ENCODE peak calls at places on chromosome 12, in ten cellular contexts. One of them, this sample, is unnamed.

GRCh38 chr12:8996682-8997405 is 7.5 kb downstream of the KLRG1 start:
- DNase-seq in tibial artery: no peak
- DNase-seq in cardiac fibroblast: peak; percentile 9
- DNase-seq in NCI-H2029: no peak
- DNase-seq in GM13976: peak; percentile 64
- DNase-seq in colonic mucosa: no peak
- DNase-seq in lower lobe of right lung: no peak
- DNase-seq in Peyer's patch: no peak
- DNase-seq in NCI-H146: no peak
- DNase-seq in ACHN: peak; percentile 35
- DNase-seq in this sample: no peak

GRCh38 chr12:26830783-26831601 is 2.0 kb downstream of the ITPR2 start:
- DNase-seq in lower lobe of right lung: no peak
- DNase-seq in NCI-H146: no peak
- DNase-seq in tibial artery: no peak
- DNase-seq in ACHN: no peak
- DNase-seq in colonic mucosa: no peak
- DNase-seq in cardiac fibroblast: no peak
- DNase-seq in GM13976: no peak
- DNase-seq in NCI-H2029: no peak
- DNase-seq in Peyer's patch: no peak
- DNase-seq in this sample: peak; percentile 29

GRCh38 chr12:44842669-44843068 is 33.4 kb downstream of the NELL2 start:
- DNase-seq in GM13976: no peak
- DNase-seq in cardiac fibroblast: no peak
- DNase-seq in NCI-H146: no peak
- DNase-seq in tibial artery: no peak
- DNase-seq in Peyer's patch: no peak
- DNase-seq in lower lobe of right lung: no peak
- DNase-seq in NCI-H2029: no peak
- DNase-seq in colonic mucosa: no peak
- DNase-seq in ACHN: no peak
- DNase-seq in this sample: no peak

GRCh38 chr12:6345319-6346071 is 3.6 kb upstream of the TNFRSF1A start:
- DNase-seq in lower lobe of right lung: no peak
- DNase-seq in NCI-H146: no peak
- DNase-seq in ACHN: peak; percentile 87
- DNase-seq in Peyer's patch: peak; percentile 88
- DNase-seq in cardiac fibroblast: peak; percentile 98
- DNase-seq in NCI-H2029: no peak
- DNase-seq in colonic mucosa: no peak
- DNase-seq in GM13976: no peak
- DNase-seq in tibial artery: peak; percentile 80
- DNase-seq in this sample: no peak

GRCh38 chr12:96774501-96775256 is 132.4 kb upstream of the NEDD1 start:
- DNase-seq in lower lobe of right lung: no peak
- DNase-seq in ACHN: no peak
- DNase-seq in Peyer's patch: no peak
- DNase-seq in GM13976: no peak
- DNase-seq in colonic mucosa: no peak
- DNase-seq in tibial artery: no peak
- DNase-seq in NCI-H146: no peak
- DNase-seq in NCI-H2029: no peak
- DNase-seq in cardiac fibroblast: no peak
- DNase-seq in this sample: no peak

GRCh38 chr12:49893753-49894752 is 9.6 kb downstream of the FAIM2 start:
- DNase-seq in lower lobe of right lung: peak; percentile 36
- DNase-seq in cardiac fibroblast: peak; percentile 44
- DNase-seq in NCI-H146: no peak
- DNase-seq in NCI-H2029: peak; percentile 63
- DNase-seq in GM13976: no peak
- DNase-seq in Peyer's patch: no peak
- DNase-seq in colonic mucosa: no peak
- DNase-seq in ACHN: peak; percentile 54
- DNase-seq in tibial artery: no peak
- DNase-seq in this sample: no peak

GRCh38 chr12:75623631-75624118 is 112.3 kb upstream of the KRR1 start:
- DNase-seq in lower lobe of right lung: no peak
- DNase-seq in NCI-H2029: no peak
- DNase-seq in NCI-H146: peak; percentile 5
- DNase-seq in ACHN: peak; percentile 68
- DNase-seq in GM13976: no peak
- DNase-seq in colonic mucosa: no peak
- DNase-seq in tibial artery: no peak
- DNase-seq in cardiac fibroblast: peak; percentile 70
- DNase-seq in Peyer's patch: no peak
- DNase-seq in this sample: no peak

GRCh38 chr12:22014041-22014782 is 31.8 kb upstream of the CMAS start:
- DNase-seq in GM13976: no peak
- DNase-seq in NCI-H2029: no peak
- DNase-seq in Peyer's patch: no peak
- DNase-seq in tibial artery: no peak
- DNase-seq in NCI-H146: no peak
- DNase-seq in lower lobe of right lung: no peak
- DNase-seq in ACHN: no peak
- DNase-seq in colonic mucosa: no peak
- DNase-seq in cardiac fibroblast: no peak
- DNase-seq in this sample: no peak

GRCh38 chr12:118150625-118151024 is 14.7 kb downstream of the PEBP1 start:
- DNase-seq in NCI-H146: no peak
- DNase-seq in Peyer's patch: no peak
- DNase-seq in GM13976: no peak
- DNase-seq in tibial artery: no peak
- DNase-seq in NCI-H2029: no peak
- DNase-seq in ACHN: no peak
- DNase-seq in cardiac fibroblast: no peak
- DNase-seq in colonic mucosa: no peak
- DNase-seq in lower lobe of right lung: no peak
- DNase-seq in this sample: no peak

GRCh38 chr12:87254371-87255030 is 774.7 kb downstream of the C12orf50 start:
- DNase-seq in ACHN: no peak
- DNase-seq in NCI-H2029: no peak
- DNase-seq in tibial artery: no peak
- DNase-seq in lower lobe of right lung: no peak
- DNase-seq in cardiac fibroblast: no peak
- DNase-seq in NCI-H146: no peak
- DNase-seq in Peyer's patch: no peak
- DNase-seq in GM13976: no peak
- DNase-seq in colonic mucosa: no peak
- DNase-seq in this sample: no peak

GRCh38 chr12:10739157-10740118 is 16.3 kb upstream of the YBX3 start:
- DNase-seq in Peyer's patch: no peak
- DNase-seq in NCI-H2029: no peak
- DNase-seq in tibial artery: no peak
- DNase-seq in colonic mucosa: no peak
- DNase-seq in ACHN: no peak
- DNase-seq in lower lobe of right lung: no peak
- DNase-seq in GM13976: no peak
- DNase-seq in cardiac fibroblast: no peak
- DNase-seq in NCI-H146: no peak
- DNase-seq in this sample: no peak

GRCh38 chr12:41510470-41510869 is 322.4 kb downstream of the PDZRN4 start:
- DNase-seq in Peyer's patch: no peak
- DNase-seq in colonic mucosa: peak; percentile 19
- DNase-seq in GM13976: no peak
- DNase-seq in NCI-H146: peak; percentile 11
- DNase-seq in tibial artery: no peak
- DNase-seq in NCI-H2029: peak; percentile 79
- DNase-seq in cardiac fibroblast: no peak
- DNase-seq in ACHN: no peak
- DNase-seq in lower lobe of right lung: no peak
- DNase-seq in this sample: no peak

GRCh38 chr12:27785882-27786570 is 6.0 kb upstream of the MANSC4 start:
- DNase-seq in GM13976: no peak
- DNase-seq in colonic mucosa: no peak
- DNase-seq in NCI-H2029: no peak
- DNase-seq in lower lobe of right lung: no peak
- DNase-seq in Peyer's patch: no peak
- DNase-seq in ACHN: no peak
- DNase-seq in NCI-H146: peak; percentile 73
- DNase-seq in tibial artery: no peak
- DNase-seq in cardiac fibroblast: peak; percentile 44
- DNase-seq in this sample: no peak

GRCh38 chr12:75913502-75914110 is 118.0 kb downstream of the PHLDA1 start:
- DNase-seq in NCI-H2029: no peak
- DNase-seq in NCI-H146: no peak
- DNase-seq in tibial artery: no peak
- DNase-seq in cardiac fibroblast: peak; percentile 57
- DNase-seq in GM13976: no peak
- DNase-seq in Peyer's patch: no peak
- DNase-seq in ACHN: no peak
- DNase-seq in colonic mucosa: no peak
- DNase-seq in lower lobe of right lung: no peak
- DNase-seq in this sample: no peak

GRCh38 chr12:94458882-94459772 is 540 bp downstream of the CEP83 start:
- DNase-seq in ACHN: peak; percentile 59
- DNase-seq in NCI-H146: peak; percentile 66
- DNase-seq in Peyer's patch: no peak
- DNase-seq in lower lobe of right lung: no peak
- DNase-seq in colonic mucosa: no peak
- DNase-seq in GM13976: peak; percentile 32
- DNase-seq in cardiac fibroblast: peak; percentile 52
- DNase-seq in NCI-H2029: peak; percentile 36
- DNase-seq in tibial artery: no peak
- DNase-seq in this sample: no peak

GRCh38 chr12:112686373-112686772 is 105.2 kb upstream of the RPH3A start:
- DNase-seq in lower lobe of right lung: no peak
- DNase-seq in NCI-H146: no peak
- DNase-seq in GM13976: no peak
- DNase-seq in colonic mucosa: no peak
- DNase-seq in tibial artery: no peak
- DNase-seq in NCI-H2029: peak; percentile 26
- DNase-seq in ACHN: peak; percentile 62
- DNase-seq in Peyer's patch: no peak
- DNase-seq in cardiac fibroblast: no peak
- DNase-seq in this sample: no peak

GRCh38 chr12:4446335-4446734 is 720 bp upstream of the FGF6 start:
- DNase-seq in GM13976: no peak
- DNase-seq in NCI-H2029: no peak
- DNase-seq in tibial artery: no peak
- DNase-seq in lower lobe of right lung: no peak
- DNase-seq in Peyer's patch: no peak
- DNase-seq in cardiac fibroblast: no peak
- DNase-seq in NCI-H146: no peak
- DNase-seq in ACHN: no peak
- DNase-seq in colonic mucosa: no peak
- DNase-seq in this sample: no peak

GRCh38 chr12:19528750-19529149 is 89.5 kb downstream of the AEBP2 start:
- DNase-seq in NCI-H2029: no peak
- DNase-seq in tibial artery: no peak
- DNase-seq in ACHN: no peak
- DNase-seq in colonic mucosa: no peak
- DNase-seq in Peyer's patch: no peak
- DNase-seq in GM13976: no peak
- DNase-seq in NCI-H146: no peak
- DNase-seq in cardiac fibroblast: no peak
- DNase-seq in lower lobe of right lung: no peak
- DNase-seq in this sample: no peak

GRCh38 chr12:91565246-91565645 is 382.6 kb upstream of the DCN start:
- DNase-seq in colonic mucosa: no peak
- DNase-seq in NCI-H146: no peak
- DNase-seq in cardiac fibroblast: peak; percentile 26
- DNase-seq in ACHN: no peak
- DNase-seq in NCI-H2029: no peak
- DNase-seq in Peyer's patch: no peak
- DNase-seq in GM13976: no peak
- DNase-seq in lower lobe of right lung: no peak
- DNase-seq in tibial artery: no peak
- DNase-seq in this sample: no peak

GRCh38 chr12:78037707-78038106 is 207.0 kb downstream of the NAV3 start:
- DNase-seq in lower lobe of right lung: no peak
- DNase-seq in NCI-H2029: no peak
- DNase-seq in Peyer's patch: no peak
- DNase-seq in colonic mucosa: no peak
- DNase-seq in NCI-H146: peak; percentile 64
- DNase-seq in cardiac fibroblast: no peak
- DNase-seq in ACHN: no peak
- DNase-seq in GM13976: no peak
- DNase-seq in tibial artery: no peak
- DNase-seq in this sample: no peak

GRCh38 chr12:51622564-51622963 is 31.5 kb downstream of the SCN8A start:
- DNase-seq in NCI-H146: no peak
- DNase-seq in ACHN: peak; percentile 37
- DNase-seq in Peyer's patch: no peak
- DNase-seq in NCI-H2029: no peak
- DNase-seq in colonic mucosa: no peak
- DNase-seq in lower lobe of right lung: no peak
- DNase-seq in tibial artery: no peak
- DNase-seq in GM13976: no peak
- DNase-seq in cardiac fibroblast: peak; percentile 13
- DNase-seq in this sample: peak; percentile 9

GRCh38 chr12:107560906-107561285 is 124.7 kb upstream of the PWP1 start:
- DNase-seq in ACHN: no peak
- DNase-seq in GM13976: no peak
- DNase-seq in Peyer's patch: no peak
- DNase-seq in NCI-H2029: no peak
- DNase-seq in cardiac fibroblast: no peak
- DNase-seq in NCI-H146: no peak
- DNase-seq in lower lobe of right lung: no peak
- DNase-seq in tibial artery: no peak
- DNase-seq in colonic mucosa: no peak
- DNase-seq in this sample: no peak

GRCh38 chr12:109385339-109386078 is 37.8 kb downstream of the MYO1H start:
- DNase-seq in cardiac fibroblast: peak; percentile 65
- DNase-seq in NCI-H2029: peak; percentile 27
- DNase-seq in GM13976: peak; percentile 39
- DNase-seq in ACHN: peak; percentile 62
- DNase-seq in Peyer's patch: no peak
- DNase-seq in colonic mucosa: no peak
- DNase-seq in tibial artery: peak; percentile 47
- DNase-seq in NCI-H146: peak; percentile 61
- DNase-seq in lower lobe of right lung: peak; percentile 46
- DNase-seq in this sample: peak; percentile 63

GRCh38 chr12:106900554-106900953 is 55.2 kb upstream of the TMEM263 start:
- DNase-seq in tibial artery: no peak
- DNase-seq in NCI-H146: no peak
- DNase-seq in ACHN: no peak
- DNase-seq in Peyer's patch: no peak
- DNase-seq in cardiac fibroblast: no peak
- DNase-seq in colonic mucosa: no peak
- DNase-seq in GM13976: no peak
- DNase-seq in lower lobe of right lung: no peak
- DNase-seq in NCI-H2029: no peak
- DNase-seq in this sample: no peak

GRCh38 chr12:124392991-124393790 is 98.3 kb downstream of the RFLNA start:
- DNase-seq in cardiac fibroblast: peak; percentile 95
- DNase-seq in NCI-H2029: peak; percentile 61
- DNase-seq in GM13976: no peak
- DNase-seq in NCI-H146: no peak
- DNase-seq in ACHN: peak; percentile 83
- DNase-seq in Peyer's patch: peak; percentile 79
- DNase-seq in tibial artery: peak; percentile 90
- DNase-seq in colonic mucosa: peak; percentile 92
- DNase-seq in lower lobe of right lung: peak; percentile 79
- DNase-seq in this sample: no peak

GRCh38 chr12:110244829-110245228 is 36.2 kb upstream of the ATP2A2 start:
- DNase-seq in NCI-H146: no peak
- DNase-seq in Peyer's patch: no peak
- DNase-seq in colonic mucosa: no peak
- DNase-seq in NCI-H2029: no peak
- DNase-seq in ACHN: no peak
- DNase-seq in cardiac fibroblast: no peak
- DNase-seq in GM13976: no peak
- DNase-seq in lower lobe of right lung: no peak
- DNase-seq in tibial artery: no peak
- DNase-seq in this sample: no peak

GRCh38 chr12:57514720-57515467 is 5.4 kb downstream of the DDIT3 start:
- DNase-seq in lower lobe of right lung: no peak
- DNase-seq in Peyer's patch: no peak
- DNase-seq in NCI-H146: peak; percentile 37
- DNase-seq in tibial artery: no peak
- DNase-seq in ACHN: no peak
- DNase-seq in colonic mucosa: no peak
- DNase-seq in cardiac fibroblast: no peak
- DNase-seq in NCI-H2029: no peak
- DNase-seq in GM13976: no peak
- DNase-seq in this sample: no peak

GRCh38 chr12:89384050-89384749 is 31.9 kb upstream of the DUSP6 start:
- DNase-seq in lower lobe of right lung: peak; percentile 56
- DNase-seq in tibial artery: peak; percentile 50
- DNase-seq in colonic mucosa: peak; percentile 73
- DNase-seq in Peyer's patch: no peak
- DNase-seq in NCI-H146: peak; percentile 83
- DNase-seq in ACHN: no peak
- DNase-seq in NCI-H2029: no peak
- DNase-seq in GM13976: no peak
- DNase-seq in cardiac fibroblast: peak; percentile 95
- DNase-seq in this sample: no peak

This sample was measured in HAP-1.